ENCODE peak calls at places on chromosomes 3 and 15, in five cellular contexts. K is GM12878, C is IMR-90, G is A549, T is SK-N-SH. Z is an unnamed sample.

GRCh38 chr3:82940124-82940523 is 1178.7 kb upstream of the GBE1 start:
- DNase-seq in T (no peak), G (no peak), C (no peak), K (no peak), Z (no peak)

GRCh38 chr3:123088360-123088759 is 21.5 kb downstream of the PDIA5 start:
- DNase-seq in G (no peak), T (no peak), C (no peak), K (no peak), Z (no peak)

GRCh38 chr3:143973352-143974021 is 1.9 kb downstream of the DIPK2A start:
- DNase-seq in K (no peak), C (peak; percentile 16), T (no peak), G (peak; percentile 13), Z (no peak)

GRCh38 chr3:151918253-151919029 is 45.0 kb downstream of the SUCNR1 start:
- DNase-seq in G (peak; percentile 34), T (peak; percentile 12), C (peak; percentile 75), K (peak; percentile 16), Z (peak; percentile 59)

GRCh38 chr3:146133436-146133835 is 27.5 kb downstream of the PLOD2 start:
- DNase-seq in C (peak; percentile 16), G (no peak), T (no peak), K (no peak), Z (no peak)

GRCh38 chr15:51025454-51025846 is 69.3 kb downstream of the TNFAIP8L3 start:
- DNase-seq in G (no peak), K (no peak), T (no peak), C (no peak), Z (no peak)

GRCh38 chr15:101813803-101814534 is 2.0 kb downstream of the OR4F15 start:
- DNase-seq in G (no peak), C (peak; percentile 88), T (no peak), K (no peak), Z (no peak)

GRCh38 chr3:21055015-21055414 is 696.0 kb downstream of the ZNF385D start:
- DNase-seq in C (no peak), T (no peak), G (no peak), K (no peak), Z (no peak)

GRCh38 chr3:39705351-39705900 is 104.0 kb upstream of the MYRIP start:
- DNase-seq in G (no peak), C (no peak), K (no peak), T (no peak), Z (no peak)

GRCh38 chr3:47603332-47603731 is 24.7 kb upstream of the CSPG5 start:
- DNase-seq in G (no peak), C (no peak), T (no peak), K (no peak), Z (no peak)

GRCh38 chr15:82790321-82790720 is 15.5 kb downstream of the FSD2 start:
- DNase-seq in G (no peak), K (no peak), T (no peak), C (no peak), Z (no peak)
- TF ChIP-seq RCOR1 in G (no peak), K (no peak), T (no peak), C (no peak), Z (no peak)

GRCh38 chr15:70242962-70243685 is 145.4 kb upstream of the TLE3 start:
- DNase-seq in T (no peak), G (no peak), C (no peak), K (no peak), Z (no peak)
- TF ChIP-seq RCOR1 in T (no peak), G (no peak), C (no peak), K (no peak), Z (no peak)

GRCh38 chr3:133113526-133113925 is 75.3 kb downstream of the TMEM108 start:
- DNase-seq in K (no peak), G (no peak), T (no peak), C (peak; percentile 50), Z (no peak)

GRCh38 chr3:133115178-133115577 is 77.0 kb downstream of the TMEM108 start:
- DNase-seq in G (no peak), T (no peak), K (no peak), C (no peak), Z (no peak)

GRCh38 chr3:133114198-133114597 is 76.0 kb downstream of the TMEM108 start:
- DNase-seq in G (no peak), C (peak; percentile 21), K (no peak), T (no peak), Z (no peak)

GRCh38 chr3:133119146-133119545 is 81.0 kb downstream of the TMEM108 start:
- DNase-seq in K (no peak), C (no peak), G (no peak), T (no peak), Z (no peak)

DNA sequence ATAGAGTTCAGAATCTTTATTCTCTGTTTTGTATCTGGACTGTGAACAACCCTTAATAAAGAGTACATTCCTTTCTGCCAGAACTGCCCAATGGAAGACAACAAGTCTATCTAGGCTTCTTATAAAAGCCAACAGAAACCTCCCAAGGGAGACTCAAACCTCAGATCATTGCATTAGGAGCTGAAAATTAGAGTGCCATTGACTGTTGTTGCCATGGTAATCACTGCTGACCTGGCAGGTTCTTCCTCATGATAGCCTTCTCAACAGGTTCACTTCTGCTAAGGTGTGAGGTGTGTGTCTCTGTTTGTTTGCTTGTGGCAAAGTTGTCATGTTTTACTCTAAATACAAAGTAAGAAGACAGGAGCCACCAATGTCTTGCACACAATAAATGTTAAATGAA is 79.2 kb downstream of the TMEM108 start:
- DNase-seq in T (no peak), C (no peak), K (no peak), G (no peak), Z (no peak)
- TF ChIP-seq RCOR1 in T (no peak), C (no peak), K (no peak), G (no peak), Z (no peak)

GRCh38 chr3:197024881-197025735 is 4.5 kb downstream of the MELTF start:
- DNase-seq in G (no peak), K (no peak), C (no peak), T (no peak), Z (no peak)
- TF ChIP-seq RCOR1 in G (no peak), K (no peak), C (no peak), T (no peak), Z (no peak)

DNA sequence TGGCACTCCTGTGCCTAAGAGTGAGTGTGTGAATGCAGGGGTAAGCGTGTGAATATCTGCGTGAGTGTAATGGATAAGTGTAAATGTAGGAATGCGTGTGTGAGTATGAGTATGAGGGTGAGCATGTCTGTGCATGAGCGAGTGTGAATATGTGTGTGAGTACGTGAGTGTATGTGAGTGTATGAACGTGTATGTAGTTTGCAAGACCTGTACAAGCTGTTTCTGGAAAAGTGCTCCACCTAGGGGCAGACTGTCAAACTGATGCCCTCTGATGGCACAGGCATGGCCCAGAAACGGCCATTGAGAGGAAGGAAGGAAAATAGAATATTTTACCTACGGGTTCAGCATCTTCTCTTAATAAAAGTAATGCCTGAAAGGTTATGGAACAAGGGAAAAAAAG is 24.4 kb upstream of the FRMD4B start:
- DNase-seq in K (peak; percentile 61), T (peak; percentile 54), G (peak; percentile 21), C (peak; percentile 53), Z (peak; percentile 35)
- TF ChIP-seq RCOR1 in K (no peak), T (no peak), G (no peak), C (no peak), Z (no peak)

Z was measured in K562.